ENCODE peak calls at places on chromosomes 11 and 22, in four cellular contexts. G is K562, T is HepG2, I is H1. Q is an unnamed sample. For H3K4me1, the result is how much of the 10 kb centered on the place peaks cover.

GRCh38 chr11:9330387-9331384 is 16.3 kb upstream of the TMEM41B start:
- DNase-seq in G (no peak), T (no peak), I (no peak), Q (no peak)

GRCh38 chr11:86119062-86119461 is 50.2 kb upstream of the PICALM start:
- DNase-seq in G (no peak), T (no peak), I (no peak), Q (no peak)

GRCh38 chr11:3171931-3172560 is 6.9 kb upstream of the OSBPL5 start:
- DNase-seq in G (no peak), T (no peak), I (no peak), Q (no peak)

GRCh38 chr11:134412508-134413333 is 679 bp upstream of the B3GAT1 start:
- DNase-seq in G (peak), T (no peak), I (peak), Q (no peak)

GRCh38 chr11:119493712-119494111 is 70.7 kb upstream of the THY1 start:
- DNase-seq in G (peak), T (no peak), I (peak), Q (no peak)

GRCh38 chr22:20183823-20184222 is 33.0 kb upstream of the CCDC188 start:
- DNase-seq in G (no peak), T (no peak), I (no peak), Q (no peak)

GRCh38 chr22:46798366-46799057 is 36.1 kb downstream of the TBC1D22A start:
- DNase-seq in G (peak), T (peak), I (peak), Q (peak)

GRCh38 chr11:100316990-100317389 is 370.1 kb upstream of the ARHGAP42 start:
- DNase-seq in G (no peak), T (no peak), I (no peak), Q (no peak)

GRCh38 chr11:33172996-33173395 is 11.7 kb upstream of the CSTF3 start:
- DNase-seq in G (no peak), T (peak), I (no peak), Q (no peak)

GRCh38 chr11:46238078-46238966 is 39.1 kb upstream of the CREB3L1 start:
- DNase-seq in G (peak), T (no peak), I (peak), Q (no peak)

GRCh38 chr22:20656902-20657836 is 116.7 kb upstream of the SERPIND1 start:
- DNase-seq in G (peak), T (peak), I (peak), Q (peak)

GRCh38 chr11:88790179-88790578 is 275.6 kb downstream of the GRM5 start:
- DNase-seq in G (no peak), T (no peak), I (no peak), Q (no peak)

GRCh38 chr22:31230871-31231621 is 18.9 kb downstream of the LIMK2 start:
- DNase-seq in G (no peak), T (peak), I (no peak), Q (no peak)

GRCh38 chr11:112965601-112966125 is 4.4 kb downstream of the NCAM1 start:
- DNase-seq in G (no peak), T (no peak), I (no peak), Q (no peak)

DNA sequence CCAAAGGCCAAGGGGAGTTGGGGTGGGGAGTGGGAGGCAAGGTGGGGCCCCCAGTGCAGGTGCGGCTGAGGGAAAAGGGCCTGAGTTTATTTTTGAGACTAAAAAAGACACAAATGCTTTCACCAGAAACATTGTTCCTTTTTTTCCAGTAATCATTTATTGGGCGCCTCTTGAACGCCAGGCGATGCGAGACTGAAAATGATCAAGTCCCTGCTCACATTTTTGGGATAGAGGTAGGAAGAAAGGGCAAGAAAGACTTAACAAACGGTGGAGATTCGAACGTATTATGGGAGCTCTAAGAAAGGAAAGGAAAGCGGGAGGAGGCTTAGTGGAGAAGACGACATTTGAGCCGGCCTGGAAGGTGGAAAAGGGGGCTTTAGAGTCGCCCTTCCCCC is 796 bp upstream of the SF3B2 start:
- DNase-seq in G (no peak), T (no peak), I (no peak), Q (no peak)
- TF ChIP-seq FOSL1 in G (no peak), T (no peak), I (no peak), Q (no peak)

GRCh38 chr22:29480262-29480511 is 169 bp downstream of the NEFH start:
- DNase-seq in G (no peak), T (no peak), I (no peak), Q (no peak)

GRCh38 chr22:29479417-29480261 is at the start of gene NEFH:
- DNase-seq in G (peak), T (no peak), I (peak), Q (no peak)

GRCh38 chr22:29482253-29482652 is 2.2 kb downstream of the NEFH start:
- DNase-seq in G (no peak), T (no peak), I (no peak), Q (no peak)

GRCh38 chr22:29481265-29482000 is 1.4 kb downstream of the NEFH start:
- DNase-seq in G (peak), T (no peak), I (peak), Q (no peak)

GRCh38 chr22:29480512-29481264 is 670 bp downstream of the NEFH start:
- DNase-seq in G (peak), T (no peak), I (peak), Q (no peak)
- TF ChIP-seq CTCF in G (peak), T (peak), I (peak), Q (no peak)

DNA sequence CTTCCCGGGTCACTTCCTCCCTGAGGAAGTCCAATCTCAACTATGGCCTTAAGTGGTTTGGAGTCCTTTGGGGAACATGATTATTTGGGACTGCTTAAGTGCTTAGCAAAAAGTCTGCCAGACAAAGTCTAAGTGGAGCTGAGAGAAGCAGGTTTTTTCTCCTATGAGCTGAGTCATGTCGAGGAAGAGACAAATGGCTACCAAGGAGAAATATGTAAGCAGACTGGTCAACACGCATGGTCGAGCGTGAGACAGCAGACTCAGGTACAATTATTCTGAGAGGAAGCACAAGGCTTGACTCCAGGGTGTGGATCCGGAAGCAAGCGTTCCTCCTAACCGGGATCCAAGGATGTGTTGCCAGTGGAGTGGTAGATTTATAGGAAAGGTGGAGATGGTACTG is 30.6 kb downstream of the UBASH3B start:
- DNase-seq in G (no peak), T (no peak), I (no peak), Q (no peak)
- H3K4me1 ChIP-seq in G (under half), T (under half), I (under half), Q (under half)

DNA sequence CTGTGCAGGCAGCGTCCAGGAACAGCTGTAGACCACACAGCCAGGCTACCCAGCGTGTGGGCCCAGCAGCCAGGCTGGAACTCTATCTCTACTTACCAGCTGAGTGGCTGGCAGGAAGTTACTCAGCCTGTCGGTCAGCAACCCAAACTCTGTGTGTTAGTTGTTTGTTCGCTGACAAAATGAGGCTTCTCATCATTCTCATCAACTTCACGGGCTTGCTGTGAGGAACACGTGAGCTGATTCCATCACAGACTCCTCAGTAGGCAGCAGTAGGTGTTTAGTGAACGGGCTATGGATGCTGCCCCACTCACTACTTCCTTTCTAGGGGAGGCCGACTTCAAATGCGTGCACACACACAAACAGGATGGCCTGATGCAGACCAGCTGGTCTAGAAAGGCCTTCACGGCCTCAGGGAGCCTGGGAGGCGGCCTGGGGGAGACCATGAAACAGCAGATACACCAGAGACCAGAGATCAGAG is 830 bp upstream of the SPDYC start:
- DNase-seq in G (peak), T (no peak), I (no peak), Q (no peak)
- TF ChIP-seq FOSL1 in G (peak), T (no peak), I (no peak), Q (no peak)

DNA sequence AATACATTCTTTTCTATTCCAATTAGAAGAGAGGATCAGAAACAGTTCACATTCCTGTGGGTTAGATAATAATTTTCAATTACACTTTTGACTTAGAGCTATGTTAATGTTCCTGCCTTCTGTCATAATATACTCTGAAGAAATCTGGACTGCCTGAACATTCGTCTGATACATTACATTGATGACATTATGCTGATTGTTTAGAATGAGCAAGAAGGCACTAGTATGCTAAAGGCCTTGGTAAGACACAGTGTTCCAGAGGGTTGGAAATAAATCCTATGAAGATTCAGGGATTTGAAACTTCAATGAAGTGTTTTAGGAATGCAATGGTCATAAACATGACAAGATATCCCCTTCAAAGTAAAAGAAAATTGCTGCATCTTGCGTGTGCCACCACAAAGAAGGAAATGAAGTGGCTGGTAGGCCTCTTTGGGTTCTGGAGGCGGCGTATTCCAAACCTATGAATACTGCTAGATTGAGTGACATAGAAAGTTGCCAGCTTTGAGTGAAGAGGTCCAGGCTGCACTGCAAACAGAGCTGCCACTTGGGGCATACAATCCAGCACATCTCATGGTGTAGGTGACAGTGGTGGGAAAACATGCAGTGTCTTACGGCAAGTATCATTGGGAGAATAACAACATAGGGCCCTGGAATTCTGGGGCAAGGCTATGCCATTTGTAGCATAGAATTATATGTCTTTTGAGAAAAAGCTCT is 21.2 kb upstream of the PDE3B start:
- DNase-seq in G (no peak), T (no peak), I (no peak), Q (no peak)
- TF ChIP-seq CTCF in G (no peak), T (no peak), I (no peak), Q (no peak)

GRCh38 chr11:96313163-96313562 is 29.8 kb downstream of the MAML2 start:
- DNase-seq in G (no peak), T (no peak), I (no peak), Q (no peak)
- H3K4me1 ChIP-seq in G (under half), T (under half), I (under half), Q (under half)